ENCODE peak calls at places on chromosomes 12 and 14, in four cellular contexts. N is H1, C is mesendoderm, D is trophoblast cell. F is an unnamed sample. For H3K27me3 and H3K79me2, the result is how much of the 10 kb centered on the place peaks cover.

GRCh38 chr12:94271351-94271750 is 123.0 kb downstream of the PLXNC1 start:
- DNase-seq in N (no peak), C (no peak), D (no peak), F (no peak)

GRCh38 chr14:55654233-55654632 is 74.2 kb downstream of the KTN1 start:
- DNase-seq in N (no peak), C (no peak), D (no peak), F (no peak)

GRCh38 chr12:122080149-122081107 is 1.9 kb downstream of the MLXIP start:
- DNase-seq in N (no peak), C (peak), D (no peak), F (no peak)

GRCh38 chr12:32171211-32171610 is 64.6 kb downstream of the BICD1 start:
- DNase-seq in N (no peak), C (peak), D (no peak), F (no peak)

GRCh38 chr12:58496411-58496810 is 423.9 kb downstream of the LRIG3 start:
- DNase-seq in N (no peak), C (no peak), D (no peak), F (no peak)

GRCh38 chr14:22336031-22336430 is 253.0 kb downstream of the DAD1 start:
- DNase-seq in N (no peak), C (no peak), D (no peak), F (no peak)

GRCh38 chr12:66573605-66574004 is 105.3 kb downstream of the GRIP1 start:
- DNase-seq in N (no peak), C (no peak), D (no peak), F (no peak)

GRCh38 chr12:58888131-58888783 is 32.0 kb downstream of the LRIG3 start:
- DNase-seq in N (no peak), C (no peak), D (no peak), F (no peak)

GRCh38 chr12:26821212-26821701 is 11.7 kb downstream of the ITPR2 start:
- DNase-seq in N (no peak), C (no peak), D (no peak), F (no peak)

GRCh38 chr14:54685286-54685845 is 118.4 kb downstream of the SAMD4A start:
- DNase-seq in N (no peak), C (no peak), D (no peak), F (no peak)

GRCh38 chr12:51196547-51196946 is 21.3 kb downstream of the POU6F1 start:
- DNase-seq in N (no peak), C (no peak), D (no peak), F (no peak)

GRCh38 chr14:29868000-29868399 is 59.6 kb downstream of the PRKD1 start:
- DNase-seq in N (no peak), C (no peak), D (no peak), F (no peak)

GRCh38 chr12:25074954-25075353 is 120.0 kb downstream of the DNAI7 start:
- DNase-seq in N (no peak), C (no peak), D (no peak), F (no peak)

GRCh38 chr14:76313303-76313702 is 62.6 kb upstream of the ESRRB start:
- DNase-seq in N (no peak), C (peak), D (no peak), F (no peak)

GRCh38 chr12:62505786-62506185 is 39.2 kb downstream of the MON2 start:
- DNase-seq in N (no peak), C (no peak), D (no peak), F (no peak)

GRCh38 chr14:65164068-65164824 is 61.9 kb upstream of the MAX start:
- DNase-seq in N (no peak), C (peak), D (no peak), F (no peak)

GRCh38 chr12:54015210-54015931 is 6.6 kb downstream of the HOXC8 start:
- DNase-seq in N (no peak), C (no peak), D (no peak), F (no peak)

GRCh38 chr12:54012631-54013398 is 4.0 kb downstream of the HOXC8 start:
- DNase-seq in N (no peak), C (no peak), D (no peak), F (no peak)

GRCh38 chr12:54017027-54017788 is 8.4 kb downstream of the HOXC8 start:
- DNase-seq in N (no peak), C (no peak), D (no peak), F (peak)

GRCh38 chr12:54016478-54016964 is 7.7 kb downstream of the HOXC8 start:
- DNase-seq in N (no peak), C (no peak), D (no peak), F (no peak)

GRCh38 chr12:54014315-54015209 is 5.8 kb downstream of the HOXC8 start:
- DNase-seq in N (no peak), C (no peak), D (no peak), F (no peak)
- H3K27me3 ChIP-seq in N (half or more), C (half or more), D (half or more), F (half or more)

DNA sequence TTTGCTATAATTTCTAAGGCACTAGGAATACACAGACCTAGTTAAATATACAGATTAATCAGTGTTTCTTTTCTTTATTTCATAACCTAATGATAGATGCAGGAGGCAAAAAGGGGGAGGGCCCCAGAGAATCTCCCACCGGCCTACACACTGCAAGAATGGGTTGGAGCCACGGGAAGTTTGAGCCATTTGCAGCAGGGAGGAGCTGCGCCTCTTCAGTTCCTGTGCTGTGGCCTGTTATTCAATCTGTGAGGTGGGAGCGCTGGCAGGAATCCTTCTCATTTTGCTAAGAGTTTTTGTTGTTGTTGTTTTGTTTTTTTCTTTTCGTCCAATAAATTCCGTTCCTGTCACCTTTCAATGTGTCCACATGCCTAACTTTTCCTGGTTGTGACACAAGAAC is 251.3 kb upstream of the RPL10L start:
- DNase-seq in N (no peak), C (peak), D (no peak), F (no peak)
- H3K79me2 ChIP-seq in N (under half), C (under half), D (under half), F (under half)

DNA sequence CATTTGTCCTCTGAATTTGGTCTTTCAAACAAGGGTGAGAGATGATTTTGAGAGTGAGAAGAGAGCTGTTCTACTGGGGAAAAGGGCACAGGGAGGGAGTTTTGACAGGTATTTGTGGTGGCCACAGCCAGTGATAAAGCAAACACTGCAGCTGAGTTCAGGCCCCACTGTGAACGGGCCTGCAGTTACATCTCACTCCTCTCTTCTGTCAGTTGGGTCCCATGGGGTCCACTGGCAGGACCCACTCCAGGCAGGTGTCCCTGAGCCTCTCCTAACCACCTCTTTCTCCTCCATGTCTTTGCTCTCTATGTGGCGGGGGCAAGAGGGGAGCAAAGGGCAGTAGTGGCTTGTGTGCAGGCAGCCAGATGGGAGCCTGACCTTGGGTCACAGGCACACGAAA is 294.8 kb downstream of the APAF1 start:
- DNase-seq in N (no peak), C (no peak), D (no peak), F (no peak)
- H4K8ac ChIP-seq in N (no peak), C (no peak), D (no peak), F (no peak)

GRCh38 chr14:99249389-99249788 is 22.6 kb downstream of the BCL11B start:
- DNase-seq in N (no peak), C (no peak), D (no peak), F (no peak)

GRCh38 chr14:99248761-99249171 is 23.2 kb downstream of the BCL11B start:
- DNase-seq in N (no peak), C (no peak), D (no peak), F (no peak)

GRCh38 chr14:99247091-99247729 is 24.8 kb downstream of the BCL11B start:
- DNase-seq in N (no peak), C (no peak), D (no peak), F (no peak)

GRCh38 chr14:99246536-99247083 is 25.4 kb downstream of the BCL11B start:
- DNase-seq in N (no peak), C (peak), D (no peak), F (peak)

DNA sequence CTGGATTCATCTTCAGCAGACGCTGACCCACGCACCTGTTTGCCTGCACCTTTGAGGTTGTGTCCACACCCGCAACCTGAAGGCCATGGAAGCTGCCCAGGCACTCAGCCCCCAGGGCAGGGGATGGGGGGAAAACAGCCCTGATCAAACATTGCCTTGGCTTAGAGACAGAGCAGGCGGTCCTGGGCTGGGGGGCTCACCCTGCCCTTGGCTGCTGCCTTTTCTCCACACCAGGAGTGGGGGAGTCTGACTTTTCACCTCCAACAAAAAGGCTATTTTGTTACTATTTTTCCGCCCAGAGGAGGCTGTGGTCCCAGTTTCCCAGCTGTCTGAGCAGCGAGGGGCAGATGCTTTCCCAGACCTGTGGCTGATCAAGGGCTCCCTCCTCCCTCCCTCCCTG is 24.2 kb downstream of the BCL11B start:
- DNase-seq in N (no peak), C (no peak), D (no peak), F (no peak)
- H3K27me3 ChIP-seq in N (under half), C (under half), D (under half), F (under half)

GRCh38 chr12:96256672-96257361 is 62.6 kb downstream of the ELK3 start:
- DNase-seq in N (no peak), C (peak), D (no peak), F (no peak)
- H3K79me2 ChIP-seq in N (under half), C (under half), D (under half), F (under half)

DNA sequence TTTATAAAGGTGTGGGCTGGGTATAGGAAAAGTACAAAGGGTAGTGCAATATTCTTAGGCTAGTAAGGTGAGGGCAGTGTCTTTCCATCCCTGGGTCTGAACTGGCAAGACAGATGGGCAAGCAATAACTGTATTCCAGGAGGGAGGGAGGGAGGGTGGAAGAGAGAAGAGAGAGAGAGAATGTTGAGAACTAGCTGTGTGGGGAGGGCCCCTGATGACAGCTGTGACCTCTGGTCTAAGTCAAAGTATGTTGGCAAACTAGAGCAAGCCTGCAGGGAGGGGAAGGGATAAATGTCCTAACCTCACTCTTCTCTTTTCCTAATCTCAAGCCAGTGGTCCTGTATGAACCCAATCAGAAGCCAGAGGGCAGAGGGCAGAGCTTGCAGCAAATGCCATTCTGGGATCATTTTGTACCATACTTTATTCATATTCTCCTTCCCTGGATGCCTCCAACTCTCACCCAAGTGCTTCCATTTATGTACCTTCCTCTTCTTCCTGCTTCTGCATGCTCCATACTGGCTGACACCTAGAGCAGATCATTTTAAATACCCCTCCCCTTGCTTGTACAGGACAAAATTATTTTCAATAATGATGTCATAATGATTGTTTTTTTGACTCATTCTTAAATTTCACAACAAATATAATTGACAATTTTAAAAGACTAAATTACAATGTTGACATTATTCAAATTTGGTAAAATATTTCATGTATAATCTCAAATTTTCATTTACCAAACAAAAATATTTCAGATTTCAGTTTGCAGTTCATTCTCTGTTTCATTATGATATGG is 75.9 kb downstream of the AKAP6 start:
- DNase-seq in N (no peak), C (no peak), D (no peak), F (no peak)
- H4K8ac ChIP-seq in N (no peak), C (no peak), D (peak), F (no peak)

DNA sequence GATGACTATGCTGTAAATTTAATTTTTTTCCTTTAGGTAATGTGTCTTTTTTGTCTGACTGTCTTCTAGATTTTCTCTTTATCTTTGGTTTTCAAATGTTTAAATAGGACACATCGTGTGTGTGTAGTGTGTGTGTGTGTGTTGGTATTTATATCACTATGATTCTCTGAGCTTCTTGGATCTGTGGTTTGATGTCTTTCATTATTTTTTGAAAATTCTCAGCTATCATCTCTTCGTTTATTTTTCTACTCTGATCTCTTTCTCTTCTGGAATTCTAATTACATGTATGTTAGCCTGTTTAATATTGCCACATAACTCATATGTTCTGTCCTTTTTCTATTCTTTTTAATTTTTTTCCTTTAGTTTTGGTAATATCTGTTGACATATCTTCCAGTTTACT is 73.5 kb upstream of the OR10AD1 start:
- DNase-seq in N (no peak), C (no peak), D (no peak), F (no peak)
- H3K27me3 ChIP-seq in N (under half), C (under half), D (under half), F (under half)

GRCh38 chr12:8712572-8712971 is 14.8 kb downstream of the RIMKLB start:
- DNase-seq in N (no peak), C (no peak), D (no peak), F (no peak)
- H3K79me2 ChIP-seq in N (half or more), C (under half), D (under half), F (under half)

GRCh38 chr14:21068521-21069387 is 1.4 kb upstream of the ARHGEF40 start:
- DNase-seq in N (no peak), C (peak), D (peak), F (peak)
- H4K8ac ChIP-seq in N (no peak), C (no peak), D (peak), F (no peak)

GRCh38 chr12:54016051-54016450 is 7.3 kb downstream of the HOXC8 start:
- DNase-seq in N (no peak), C (no peak), D (no peak), F (no peak)
- H3K27me3 ChIP-seq in N (half or more), C (half or more), D (half or more), F (half or more)